ENCODE peak calls at places on chromosomes 11 and 22, in six cellular contexts. Q is DMS153, G is stomach, D is esophagus squamous epithelium, R is omental fat pad, B is frontal cortex. L is an unnamed sample.

GRCh38 chr22:44724859-44725258 is 22.9 kb downstream of the PRR5 start:
- DNase-seq in G (no peak), D (no peak), B (no peak), Q (no peak), R (no peak), L (no peak)

GRCh38 chr11:75667831-75668507 is 869 bp downstream of the MAP6 start:
- DNase-seq in Q (peak), D (no peak), R (no peak), B (peak), G (peak), L (peak)

GRCh38 chr11:66333220-66333877 is 2.9 kb downstream of the RIN1 start:
- DNase-seq in R (no peak), D (no peak), Q (no peak), B (no peak), G (no peak), L (no peak)

GRCh38 chr11:44016129-44016528 is 31.7 kb upstream of the ACCSL start:
- DNase-seq in G (peak), R (no peak), Q (no peak), D (no peak), B (no peak), L (no peak)

GRCh38 chr11:287821-288327 is 1.1 kb upstream of the PGGHG start:
- DNase-seq in D (no peak), Q (no peak), R (no peak), B (no peak), G (no peak), L (no peak)

GRCh38 chr11:15819679-15820286 is 536.6 kb downstream of the SOX6 start:
- DNase-seq in G (peak), B (peak), D (peak), Q (no peak), R (no peak), L (peak)

GRCh38 chr11:124841765-124842700 is 23.2 kb upstream of the ROBO3 start:
- DNase-seq in Q (no peak), D (no peak), B (no peak), G (no peak), R (no peak), L (no peak)

GRCh38 chr11:121754603-121755002 is 301.8 kb upstream of the SORL1-AS1 start:
- DNase-seq in R (no peak), D (no peak), G (no peak), B (no peak), Q (no peak), L (no peak)

GRCh38 chr22:27903805-27904473 is 15.1 kb downstream of the PITPNB start:
- DNase-seq in D (no peak), Q (no peak), R (no peak), B (no peak), G (no peak), L (no peak)

GRCh38 chr11:29634248-29634647 is 382.6 kb downstream of the KCNA4 start:
- DNase-seq in B (no peak), G (no peak), D (no peak), Q (no peak), R (no peak), L (no peak)

GRCh38 chr22:45638834-45639746 is 32.5 kb upstream of the ATXN10 start:
- DNase-seq in B (no peak), R (peak), Q (peak), G (peak), D (peak), L (no peak)

GRCh38 chr11:66426314-66426713 is 5.5 kb downstream of the NPAS4 start:
- DNase-seq in Q (no peak), R (no peak), G (no peak), D (no peak), B (no peak), L (no peak)

GRCh38 chr11:2573240-2574042 is 126.4 kb downstream of the KCNQ1OT1 start:
- DNase-seq in B (no peak), R (no peak), D (no peak), G (no peak), Q (no peak), L (no peak)

GRCh38 chr11:94877446-94878200 is 95.7 kb downstream of the CWC15 start:
- DNase-seq in R (no peak), B (no peak), G (no peak), D (no peak), Q (no peak), L (no peak)

GRCh38 chr11:122979815-122980656 is 1.6 kb downstream of the BSX start:
- DNase-seq in R (no peak), B (no peak), D (no peak), Q (no peak), G (no peak), L (no peak)

GRCh38 chr11:44632466-44633123 is 67.1 kb downstream of the CD82 start:
- DNase-seq in D (no peak), Q (no peak), B (no peak), R (no peak), G (peak), L (peak)

GRCh38 chr22:37757663-37758062 is 50.1 kb upstream of the GCAT start:
- DNase-seq in G (no peak), B (no peak), Q (no peak), R (no peak), D (no peak), L (no peak)

GRCh38 chr22:50039669-50040458 is 18.2 kb downstream of the TTLL8 start:
- DNase-seq in D (no peak), Q (no peak), G (no peak), R (no peak), B (no peak), L (no peak)

GRCh38 chr11:17609536-17610401 is 62.7 kb downstream of the OTOG start:
- DNase-seq in D (no peak), Q (no peak), B (no peak), R (no peak), G (no peak), L (no peak)

GRCh38 chr11:44627911-44628729 is 62.7 kb downstream of the CD82 start:
- DNase-seq in B (peak), G (peak), D (no peak), Q (no peak), R (peak), L (peak)

GRCh38 chr22:19598054-19598855 is 74.0 kb upstream of the CLDN5 start:
- DNase-seq in G (no peak), R (no peak), Q (no peak), D (no peak), B (no peak), L (no peak)

GRCh38 chr22:40487663-40488249 is 117.4 kb downstream of the SGSM3 start:
- DNase-seq in R (no peak), D (no peak), B (no peak), G (no peak), Q (peak), L (no peak)

GRCh38 chr11:15955595-15955994 is 400.8 kb downstream of the SOX6 start:
- DNase-seq in Q (no peak), R (no peak), G (no peak), D (no peak), B (no peak), L (no peak)

GRCh38 chr11:72072348-72072747 is 8.0 kb downstream of the NUMA1 start:
- DNase-seq in D (no peak), Q (no peak), R (no peak), G (no peak), B (no peak), L (no peak)

GRCh38 chr11:60345489-60345888 is 18.4 kb downstream of the MS4A6E start:
- DNase-seq in D (no peak), G (peak), B (no peak), Q (no peak), R (no peak), L (no peak)

GRCh38 chr11:43523632-43524031 is 156.9 kb upstream of the HSD17B12 start:
- DNase-seq in Q (no peak), B (no peak), D (no peak), G (no peak), R (no peak), L (no peak)

GRCh38 chr11:113473983-113474361 is 1.2 kb downstream of the DRD2 start:
- DNase-seq in G (no peak), B (no peak), D (no peak), Q (no peak), R (no peak), L (no peak)

GRCh38 chr11:132999031-132999430 is 533.3 kb downstream of the OPCML start:
- DNase-seq in G (no peak), B (no peak), D (no peak), Q (no peak), R (no peak), L (no peak)

GRCh38 chr22:46001046-46001425 is 24.1 kb upstream of the WNT7B start:
- DNase-seq in R (no peak), Q (no peak), G (no peak), B (no peak), D (no peak), L (no peak)

GRCh38 chr22:23762866-23763578 is at the start of gene C22orf15:
- DNase-seq in B (no peak), D (no peak), Q (no peak), G (no peak), R (no peak), L (no peak)